ENCODE peak calls at places on chromosomes 13 and 19, in seven cellular contexts. One of them, this sample, is unnamed.

GRCh38 chr19:48819366-48819816 is 8.6 kb upstream of the BCAT2 start:
- DNase-seq in IMR-90: peak; percentile 79
- DNase-seq in uterus: peak; percentile 88
- DNase-seq in breast epithelium: peak; percentile 91
- DNase-seq in Peyer's patch: peak; percentile 84
- DNase-seq in prostate gland: peak; percentile 97
- DNase-seq in tibial nerve: peak; percentile 96
- DNase-seq in this sample: no peak

GRCh38 chr13:33261426-33262068 is 24.0 kb downstream of the STARD13 start:
- DNase-seq in tibial nerve: no peak
- DNase-seq in breast epithelium: no peak
- DNase-seq in IMR-90: peak; percentile 31
- DNase-seq in prostate gland: no peak
- DNase-seq in uterus: peak; percentile 35
- DNase-seq in Peyer's patch: no peak
- DNase-seq in this sample: no peak

GRCh38 chr19:57563547-57563946 is 3.9 kb upstream of the ZNF550 start:
- DNase-seq in Peyer's patch: no peak
- DNase-seq in prostate gland: no peak
- DNase-seq in uterus: no peak
- DNase-seq in IMR-90: no peak
- DNase-seq in tibial nerve: no peak
- DNase-seq in breast epithelium: no peak
- DNase-seq in this sample: no peak

GRCh38 chr13:29923554-29924481 is 73.4 kb upstream of the UBL3 start:
- DNase-seq in uterus: peak; percentile 82
- DNase-seq in prostate gland: peak; percentile 92
- DNase-seq in breast epithelium: peak; percentile 83
- DNase-seq in IMR-90: peak; percentile 99
- DNase-seq in tibial nerve: peak; percentile 58
- DNase-seq in Peyer's patch: peak; percentile 91
- DNase-seq in this sample: peak; percentile 47

GRCh38 chr13:40146063-40146462 is 490.6 kb downstream of the COG6 start:
- DNase-seq in Peyer's patch: no peak
- DNase-seq in tibial nerve: no peak
- DNase-seq in uterus: no peak
- DNase-seq in breast epithelium: no peak
- DNase-seq in prostate gland: no peak
- DNase-seq in IMR-90: no peak
- DNase-seq in this sample: no peak

GRCh38 chr13:67935655-67936054 is 705.5 kb upstream of the PCDH9 start:
- DNase-seq in tibial nerve: no peak
- DNase-seq in IMR-90: no peak
- DNase-seq in breast epithelium: no peak
- DNase-seq in prostate gland: no peak
- DNase-seq in Peyer's patch: no peak
- DNase-seq in uterus: no peak
- DNase-seq in this sample: no peak

GRCh38 chr19:48934837-48935236 is 1.3 kb downstream of the DHDH start:
- DNase-seq in prostate gland: no peak
- DNase-seq in Peyer's patch: no peak
- DNase-seq in tibial nerve: no peak
- DNase-seq in uterus: no peak
- DNase-seq in IMR-90: no peak
- DNase-seq in breast epithelium: no peak
- DNase-seq in this sample: no peak

GRCh38 chr13:113472355-113473025 is 18.0 kb downstream of the DCUN1D2 start:
- DNase-seq in breast epithelium: no peak
- DNase-seq in uterus: no peak
- DNase-seq in Peyer's patch: no peak
- DNase-seq in prostate gland: no peak
- DNase-seq in tibial nerve: no peak
- DNase-seq in IMR-90: no peak
- DNase-seq in this sample: no peak

GRCh38 chr19:55116232-55117062 is 990 bp downstream of the PPP1R12C start:
- DNase-seq in Peyer's patch: peak; percentile 84
- DNase-seq in IMR-90: peak; percentile 66
- DNase-seq in prostate gland: peak; percentile 40
- DNase-seq in tibial nerve: peak; percentile 67
- DNase-seq in breast epithelium: peak; percentile 44
- DNase-seq in uterus: peak; percentile 72
- DNase-seq in this sample: peak; percentile 63

GRCh38 chr13:46963874-46964273 is 67.0 kb upstream of the HTR2A start:
- DNase-seq in tibial nerve: no peak
- DNase-seq in uterus: no peak
- DNase-seq in breast epithelium: no peak
- DNase-seq in Peyer's patch: no peak
- DNase-seq in prostate gland: no peak
- DNase-seq in IMR-90: no peak
- DNase-seq in this sample: no peak

GRCh38 chr13:113211774-113212173 is 2.4 kb downstream of the CUL4A start:
- DNase-seq in IMR-90: no peak
- DNase-seq in tibial nerve: no peak
- DNase-seq in breast epithelium: no peak
- DNase-seq in Peyer's patch: no peak
- DNase-seq in uterus: no peak
- DNase-seq in prostate gland: no peak
- DNase-seq in this sample: no peak

GRCh38 chr13:42279080-42279479 is 7.1 kb downstream of the AKAP11 start:
- DNase-seq in Peyer's patch: no peak
- DNase-seq in IMR-90: no peak
- DNase-seq in prostate gland: no peak
- DNase-seq in tibial nerve: no peak
- DNase-seq in uterus: no peak
- DNase-seq in breast epithelium: no peak
- DNase-seq in this sample: no peak

GRCh38 chr13:35731471-35731870 is 255.0 kb upstream of the MAB21L1 start:
- DNase-seq in tibial nerve: no peak
- DNase-seq in prostate gland: no peak
- DNase-seq in Peyer's patch: no peak
- DNase-seq in uterus: no peak
- DNase-seq in IMR-90: no peak
- DNase-seq in breast epithelium: no peak
- DNase-seq in this sample: no peak

GRCh38 chr13:71460179-71460578 is 406.8 kb downstream of the DACH1 start:
- DNase-seq in uterus: no peak
- DNase-seq in tibial nerve: no peak
- DNase-seq in IMR-90: no peak
- DNase-seq in breast epithelium: no peak
- DNase-seq in Peyer's patch: no peak
- DNase-seq in prostate gland: no peak
- DNase-seq in this sample: no peak

GRCh38 chr19:44865196-44865767 is 19.2 kb downstream of the NECTIN2 start:
- DNase-seq in prostate gland: no peak
- DNase-seq in uterus: no peak
- DNase-seq in IMR-90: no peak
- DNase-seq in breast epithelium: no peak
- DNase-seq in Peyer's patch: no peak
- DNase-seq in tibial nerve: no peak
- DNase-seq in this sample: no peak

GRCh38 chr13:67139551-67139950 is 90.6 kb downstream of the PCDH9 start:
- DNase-seq in uterus: no peak
- DNase-seq in breast epithelium: no peak
- DNase-seq in IMR-90: no peak
- DNase-seq in tibial nerve: no peak
- DNase-seq in prostate gland: no peak
- DNase-seq in Peyer's patch: no peak
- DNase-seq in this sample: no peak

GRCh38 chr19:48637948-48638830 is 1.0 kb upstream of the DBP start:
- DNase-seq in IMR-90: peak; percentile 96
- DNase-seq in uterus: peak; percentile 85
- DNase-seq in breast epithelium: peak; percentile 91
- DNase-seq in prostate gland: peak; percentile 88
- DNase-seq in Peyer's patch: peak; percentile 94
- DNase-seq in tibial nerve: peak; percentile 81
- DNase-seq in this sample: peak; percentile 69

GRCh38 chr19:45283443-45284033 is 32.5 kb downstream of the MARK4 start:
- DNase-seq in prostate gland: no peak
- DNase-seq in Peyer's patch: no peak
- DNase-seq in uterus: no peak
- DNase-seq in tibial nerve: no peak
- DNase-seq in breast epithelium: no peak
- DNase-seq in IMR-90: no peak
- DNase-seq in this sample: no peak

GRCh38 chr19:47271949-47272348 is 2.7 kb upstream of the INAFM1 start:
- DNase-seq in tibial nerve: no peak
- DNase-seq in IMR-90: no peak
- DNase-seq in prostate gland: no peak
- DNase-seq in uterus: no peak
- DNase-seq in Peyer's patch: no peak
- DNase-seq in breast epithelium: no peak
- DNase-seq in this sample: no peak

GRCh38 chr19:47274071-47274890 is at the start of gene INAFM1:
- DNase-seq in IMR-90: peak; percentile 86
- DNase-seq in Peyer's patch: peak; percentile 100
- DNase-seq in uterus: peak; percentile 98
- DNase-seq in prostate gland: peak; percentile 99
- DNase-seq in breast epithelium: peak; percentile 97
- DNase-seq in tibial nerve: peak; percentile 98
- DNase-seq in this sample: peak; percentile 95

GRCh38 chr19:47272448-47273312 is 2.0 kb upstream of the INAFM1 start:
- DNase-seq in Peyer's patch: peak; percentile 71
- DNase-seq in uterus: no peak
- DNase-seq in IMR-90: no peak
- DNase-seq in tibial nerve: peak; percentile 47
- DNase-seq in breast epithelium: peak; percentile 65
- DNase-seq in prostate gland: peak; percentile 37
- DNase-seq in this sample: peak; percentile 39

GRCh38 chr19:47274891-47275865 is 493 bp downstream of the INAFM1 start:
- DNase-seq in breast epithelium: no peak
- DNase-seq in uterus: peak; percentile 62
- DNase-seq in IMR-90: no peak
- DNase-seq in tibial nerve: no peak
- DNase-seq in prostate gland: no peak
- DNase-seq in Peyer's patch: peak; percentile 67
- DNase-seq in this sample: no peak

GRCh38 chr19:47273313-47274070 is 1.2 kb upstream of the INAFM1 start:
- DNase-seq in tibial nerve: peak; percentile 96
- DNase-seq in prostate gland: peak; percentile 93
- DNase-seq in IMR-90: peak; percentile 90
- DNase-seq in uterus: peak; percentile 93
- DNase-seq in Peyer's patch: peak; percentile 97
- DNase-seq in breast epithelium: peak; percentile 94
- DNase-seq in this sample: peak; percentile 98
- TF ChIP-seq POLR2A in tibial nerve: peak; percentile 79
- TF ChIP-seq POLR2A in prostate gland: peak; percentile 96
- TF ChIP-seq POLR2A in IMR-90: peak; percentile 84
- TF ChIP-seq POLR2A in uterus: peak; percentile 82
- TF ChIP-seq POLR2A in Peyer's patch: peak; percentile 92
- TF ChIP-seq POLR2A in breast epithelium: peak; percentile 84
- TF ChIP-seq POLR2A in this sample: peak; percentile 81

GRCh38 chr13:109786457-109787134 is at the start of gene IRS2:
- DNase-seq in breast epithelium: peak; percentile 95
- DNase-seq in tibial nerve: peak; percentile 94
- DNase-seq in IMR-90: peak; percentile 90
- DNase-seq in uterus: peak; percentile 88
- DNase-seq in Peyer's patch: peak; percentile 98
- DNase-seq in prostate gland: peak; percentile 97
- DNase-seq in this sample: peak; percentile 53
- TF ChIP-seq POLR2A in breast epithelium: peak; percentile 78
- TF ChIP-seq POLR2A in tibial nerve: peak; percentile 99
- TF ChIP-seq POLR2A in IMR-90: peak; percentile 96
- TF ChIP-seq POLR2A in uterus: peak; percentile 99
- TF ChIP-seq POLR2A in Peyer's patch: peak; percentile 98
- TF ChIP-seq POLR2A in prostate gland: peak; percentile 96
- TF ChIP-seq POLR2A in this sample: no peak

DNA sequence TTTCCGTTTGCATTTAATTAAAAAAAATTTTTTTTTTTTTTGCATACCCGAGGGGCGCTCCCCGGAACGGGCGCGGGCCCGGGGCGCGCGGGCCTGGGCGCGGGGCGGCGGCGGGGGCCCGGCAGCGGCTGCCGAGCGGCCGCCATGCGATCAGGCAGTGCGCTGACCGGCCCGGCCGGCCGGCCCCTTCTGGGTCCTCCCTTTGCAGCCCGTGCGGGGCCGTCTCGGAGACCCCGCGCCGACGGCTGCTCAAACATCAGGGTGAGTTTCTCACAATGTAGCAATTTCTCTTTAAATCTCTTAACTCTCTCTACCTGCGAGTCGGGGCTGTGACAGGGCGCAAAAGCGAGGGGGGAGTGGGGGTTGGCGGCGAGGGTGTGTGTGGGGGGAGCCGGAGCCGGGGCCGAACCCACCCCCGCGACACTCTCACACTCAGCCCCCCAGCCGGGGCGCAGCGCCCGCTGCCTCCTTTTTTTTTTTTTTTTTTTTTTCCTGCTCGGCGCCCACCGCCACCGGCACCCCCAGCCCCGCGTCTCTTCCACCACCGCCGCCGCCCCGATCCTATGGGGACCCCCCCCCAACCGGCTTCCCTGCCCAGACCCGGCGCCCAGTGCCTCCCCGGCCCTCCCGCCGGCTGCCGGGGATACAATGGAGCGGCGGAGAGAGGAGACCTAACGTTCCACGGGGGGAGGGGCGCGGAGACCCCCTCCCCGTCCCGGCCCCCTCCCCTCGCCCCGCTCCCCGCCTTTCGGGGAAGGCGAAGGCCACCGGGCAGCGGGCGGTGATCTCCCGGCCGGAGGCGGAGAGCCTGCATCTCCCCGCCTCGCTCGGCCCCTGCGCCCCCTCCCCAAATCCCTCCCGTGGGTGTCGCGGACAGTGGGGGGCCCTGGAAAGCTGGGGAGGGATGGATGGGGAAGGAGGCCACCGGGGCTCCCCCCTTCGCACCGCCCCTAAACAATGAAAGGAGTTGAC is at the start of gene BICRA:
- DNase-seq in Peyer's patch: peak; percentile 90
- DNase-seq in breast epithelium: peak; percentile 83
- DNase-seq in prostate gland: peak; percentile 47
- DNase-seq in IMR-90: peak; percentile 73
- DNase-seq in tibial nerve: peak; percentile 57
- DNase-seq in uterus: peak; percentile 85
- DNase-seq in this sample: peak; percentile 81
- TF ChIP-seq POLR2A in Peyer's patch: peak; percentile 16
- TF ChIP-seq POLR2A in breast epithelium: peak; percentile 26
- TF ChIP-seq POLR2A in prostate gland: peak; percentile 10
- TF ChIP-seq POLR2A in IMR-90: no peak
- TF ChIP-seq POLR2A in tibial nerve: no peak
- TF ChIP-seq POLR2A in uterus: peak; percentile 21
- TF ChIP-seq POLR2A in this sample: no peak

GRCh38 chr19:47093841-47094240 is 19.7 kb downstream of the ZC3H4 start:
- DNase-seq in prostate gland: no peak
- DNase-seq in Peyer's patch: peak; percentile 73
- DNase-seq in IMR-90: no peak
- DNase-seq in tibial nerve: no peak
- DNase-seq in uterus: no peak
- DNase-seq in breast epithelium: no peak
- DNase-seq in this sample: no peak

GRCh38 chr19:47096721-47097120 is 16.9 kb downstream of the ZC3H4 start:
- DNase-seq in prostate gland: peak; percentile 51
- DNase-seq in IMR-90: no peak
- DNase-seq in uterus: no peak
- DNase-seq in Peyer's patch: peak; percentile 59
- DNase-seq in tibial nerve: no peak
- DNase-seq in breast epithelium: peak; percentile 58
- DNase-seq in this sample: no peak

GRCh38 chr19:47095707-47096704 is 17.6 kb downstream of the ZC3H4 start:
- DNase-seq in tibial nerve: no peak
- DNase-seq in breast epithelium: peak; percentile 95
- DNase-seq in uterus: no peak
- DNase-seq in Peyer's patch: peak; percentile 95
- DNase-seq in IMR-90: no peak
- DNase-seq in prostate gland: peak; percentile 97
- DNase-seq in this sample: no peak

GRCh38 chr19:47093254-47093653 is 20.3 kb downstream of the ZC3H4 start:
- DNase-seq in prostate gland: no peak
- DNase-seq in IMR-90: no peak
- DNase-seq in uterus: no peak
- DNase-seq in Peyer's patch: no peak
- DNase-seq in breast epithelium: no peak
- DNase-seq in tibial nerve: no peak
- DNase-seq in this sample: no peak

GRCh38 chr19:47094557-47095517 is 18.7 kb downstream of the ZC3H4 start:
- DNase-seq in Peyer's patch: peak; percentile 65
- DNase-seq in breast epithelium: no peak
- DNase-seq in prostate gland: no peak
- DNase-seq in IMR-90: no peak
- DNase-seq in uterus: no peak
- DNase-seq in tibial nerve: no peak
- DNase-seq in this sample: no peak
- TF ChIP-seq POLR2A in Peyer's patch: no peak
- TF ChIP-seq POLR2A in breast epithelium: no peak
- TF ChIP-seq POLR2A in prostate gland: no peak
- TF ChIP-seq POLR2A in IMR-90: no peak
- TF ChIP-seq POLR2A in uterus: no peak
- TF ChIP-seq POLR2A in tibial nerve: no peak
- TF ChIP-seq POLR2A in this sample: no peak